ENCODE peak calls at places on chromosomes 13 and 19, in four cellular contexts. O is upper lobe of right lung, N is aorta, J is breast epithelium. P is an unnamed sample.

GRCh38 chr19:35223084-35223790 is 5.3 kb downstream of the FAM187B start:
- DNase-seq in O (peak; percentile 65), N (no peak), J (no peak), P (no peak)

GRCh38 chr13:75934889-75935288 is 298.8 kb downstream of the LMO7 start:
- DNase-seq in O (no peak), N (no peak), J (no peak), P (no peak)

GRCh38 chr13:93525087-93525486 is 298.5 kb downstream of the GPC6 start:
- DNase-seq in O (no peak), N (no peak), J (no peak), P (no peak)

GRCh38 chr13:96963786-96964475 is 30.3 kb downstream of the OXGR1 start:
- DNase-seq in O (no peak), N (no peak), J (no peak), P (no peak)

GRCh38 chr19:8321760-8322637 is 703 bp downstream of the RPS28 start:
- DNase-seq in O (no peak), N (no peak), J (no peak), P (no peak)

GRCh38 chr13:80716610-80717081 is 375.7 kb upstream of the SPRY2 start:
- DNase-seq in O (peak; percentile 52), N (peak; percentile 68), J (no peak), P (no peak)

GRCh38 chr13:100306444-100306999 is 217.6 kb downstream of the PCCA start:
- DNase-seq in O (no peak), N (no peak), J (no peak), P (no peak)

GRCh38 chr19:49459388-49459787 is 6.4 kb downstream of the ALDH16A1 start:
- DNase-seq in O (no peak), N (no peak), J (no peak), P (no peak)

GRCh38 chr13:92739306-92739818 is 487.2 kb upstream of the GPC6 start:
- DNase-seq in O (no peak), N (no peak), J (no peak), P (no peak)

GRCh38 chr19:39409207-39409885 is 2.7 kb downstream of the ZFP36 start:
- DNase-seq in O (peak; percentile 98), N (peak; percentile 97), J (peak; percentile 97), P (peak; percentile 98)

GRCh38 chr19:13006431-13007281 is 11.4 kb downstream of the NFIX start:
- DNase-seq in O (no peak), N (no peak), J (no peak), P (no peak)

GRCh38 chr19:37304190-37304883 is 66.6 kb upstream of the ZNF527 start:
- DNase-seq in O (no peak), N (peak; percentile 87), J (no peak), P (peak; percentile 87)

GRCh38 chr19:2064395-2064787 is 13.3 kb upstream of the MKNK2 start:
- DNase-seq in O (no peak), N (no peak), J (no peak), P (no peak)

GRCh38 chr13:41458187-41458938 is 1.0 kb downstream of the RGCC start:
- DNase-seq in O (peak; percentile 77), N (peak; percentile 84), J (no peak), P (peak; percentile 79)

GRCh38 chr13:25659091-25659502 is 287.3 kb downstream of the ATP8A2 start:
- DNase-seq in O (no peak), N (no peak), J (peak; percentile 18), P (no peak)

GRCh38 chr19:48963371-48964204 is 1.5 kb upstream of the FTL start:
- DNase-seq in O (peak; percentile 91), N (peak; percentile 93), J (peak; percentile 60), P (peak; percentile 94)

GRCh38 chr13:33561627-33562026 is 256.3 kb upstream of the RFC3 start:
- DNase-seq in O (no peak), N (no peak), J (no peak), P (no peak)

GRCh38 chr13:40439928-40440327 is 226.5 kb downstream of the FOXO1 start:
- DNase-seq in O (no peak), N (no peak), J (no peak), P (no peak)

GRCh38 chr19:44164327-44164672 is 600 bp upstream of the ZNF226 start:
- DNase-seq in O (no peak), N (no peak), J (no peak), P (no peak)

GRCh38 chr13:39417643-39418042 is 185.3 kb downstream of the LHFPL6 start:
- DNase-seq in O (no peak), N (no peak), J (no peak), P (no peak)

GRCh38 chr13:48291730-48292129 is 11.8 kb upstream of the RB1 start:
- DNase-seq in O (no peak), N (no peak), J (no peak), P (no peak)

GRCh38 chr19:42247631-42248199 is 5.3 kb upstream of the GSK3A start:
- DNase-seq in O (no peak), N (no peak), J (no peak), P (peak; percentile 74)

GRCh38 chr19:47376589-47377144 is 27.6 kb downstream of the DHX34 start:
- DNase-seq in O (no peak), N (no peak), J (no peak), P (no peak)

GRCh38 chr19:47124937-47125668 is 5.5 kb upstream of the SAE1 start:
- DNase-seq in O (no peak), N (peak; percentile 6), J (no peak), P (no peak)

GRCh38 chr19:4502282-4503223 is 15.7 kb downstream of the PLIN4 start:
- DNase-seq in O (no peak), N (no peak), J (no peak), P (no peak)

GRCh38 chr13:77437267-77437666 is 98.2 kb upstream of the SCEL start:
- DNase-seq in O (no peak), N (no peak), J (no peak), P (no peak)

GRCh38 chr13:45441633-45442032 is 23.1 kb upstream of the COG3 start:
- DNase-seq in O (no peak), N (no peak), J (no peak), P (no peak)

GRCh38 chr13:61276401-61276800 is 139.2 kb downstream of the PCDH20 start:
- DNase-seq in O (no peak), N (no peak), J (no peak), P (no peak)

GRCh38 chr13:44368599-44369368 is 4.8 kb upstream of the SERP2 start:
- DNase-seq in O (no peak), N (no peak), J (no peak), P (no peak)

DNA sequence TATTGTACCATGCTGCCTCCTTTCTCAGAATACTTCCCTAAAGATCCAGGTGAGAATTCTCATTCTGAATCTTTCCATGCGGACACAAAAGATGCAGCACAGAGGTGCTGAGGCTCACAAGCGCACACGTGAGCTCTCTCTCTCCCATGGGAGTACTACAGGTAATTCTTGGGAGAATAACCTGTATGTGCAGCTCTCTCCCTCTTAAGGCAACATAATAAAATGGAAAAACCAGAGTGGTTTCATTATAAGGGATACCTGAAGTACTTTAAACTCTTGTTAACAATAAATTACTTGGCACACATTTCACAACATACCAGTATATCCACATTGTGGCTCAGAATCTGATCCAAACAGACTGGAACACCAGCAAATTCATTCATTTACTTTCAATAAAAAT is 40.4 kb downstream of the INTS6 start:
- DNase-seq in O (no peak), N (no peak), J (no peak), P (no peak)
- H3K4me1 ChIP-seq in O (no peaks in the 10 kb centered on the region), N (peaks cover 7% of the 10 kb centered on the region), J (no peaks in the 10 kb centered on the region), P (no peaks in the 10 kb centered on the region)

GRCh38 chr13:114068723-114069322 is 63.6 kb downstream of the RASA3 start:
- DNase-seq in O (peak; percentile 67), N (peak; percentile 76), J (no peak), P (peak; percentile 74)
- H3K4me1 ChIP-seq in O (peaks cover 52% of the 10 kb centered on the region), N (no peaks in the 10 kb centered on the region), J (peaks cover 26% of the 10 kb centered on the region), P (peaks cover 20% of the 10 kb centered on the region)

GRCh38 chr19:3163230-3163886 is 15.2 kb upstream of the S1PR4 start:
- DNase-seq in O (peak; percentile 84), N (peak; percentile 89), J (no peak), P (peak; percentile 82)
- H3K4me1 ChIP-seq in O (peaks cover 6% of the 10 kb centered on the region), N (no peaks in the 10 kb centered on the region), J (no peaks in the 10 kb centered on the region), P (no peaks in the 10 kb centered on the region)

GRCh38 chr19:1015782-1016646 is 4.9 kb downstream of the TMEM259 start:
- DNase-seq in O (no peak), N (no peak), J (no peak), P (peak; percentile 73)

GRCh38 chr19:1012334-1012733 is 8.6 kb downstream of the TMEM259 start:
- DNase-seq in O (no peak), N (no peak), J (no peak), P (peak; percentile 73)

GRCh38 chr19:1013218-1013617 is 7.7 kb downstream of the TMEM259 start:
- DNase-seq in O (no peak), N (no peak), J (no peak), P (peak; percentile 73)

GRCh38 chr19:1015061-1015781 is 5.7 kb downstream of the TMEM259 start:
- DNase-seq in O (no peak), N (no peak), J (no peak), P (peak; percentile 74)

DNA sequence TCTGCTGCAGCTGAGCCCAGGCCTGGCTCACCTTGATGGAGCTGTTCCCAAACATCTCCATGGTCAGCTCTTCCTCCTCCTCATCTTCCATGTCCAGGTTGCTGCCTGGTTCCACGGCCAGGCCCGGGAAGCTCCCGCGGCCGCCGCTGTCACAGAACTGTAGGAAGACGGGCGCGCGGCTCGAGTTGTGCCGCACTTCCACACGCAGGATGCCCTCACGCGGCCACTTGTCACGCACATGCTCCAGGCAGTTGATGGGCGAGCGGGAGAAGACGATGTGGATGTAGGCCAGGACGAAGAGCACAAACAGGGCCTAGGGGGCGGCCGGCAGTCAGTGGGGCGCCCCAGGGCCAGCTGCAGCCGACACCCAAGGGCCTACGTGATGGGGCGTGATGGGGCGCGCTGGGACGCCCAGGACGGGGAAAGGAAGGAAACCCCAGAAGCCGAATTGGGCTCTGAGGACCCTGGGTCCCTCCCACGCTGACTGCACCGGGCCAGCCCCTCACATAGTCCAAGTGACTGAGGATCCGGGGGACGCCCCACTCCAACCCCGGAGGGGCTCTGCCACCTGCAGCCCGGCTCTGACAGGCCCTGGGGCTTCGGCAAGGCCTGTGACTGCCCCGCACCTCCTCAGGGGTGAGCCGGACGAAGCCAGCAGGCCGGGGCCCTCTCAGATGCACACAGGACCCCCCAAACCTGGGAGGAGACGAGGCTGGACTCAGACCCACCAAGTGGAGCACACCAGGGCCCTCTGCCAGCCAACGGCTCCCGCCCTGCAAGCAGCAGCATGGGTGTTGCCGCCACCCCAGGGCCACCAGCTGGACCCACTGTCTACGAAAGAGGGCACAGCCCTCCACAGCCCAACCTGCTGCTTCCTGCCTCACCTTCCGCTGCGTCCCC is 6.5 kb downstream of the TMEM259 start:
- DNase-seq in O (no peak), N (no peak), J (no peak), P (peak; percentile 68)
- H3K4me1 ChIP-seq in O (peaks cover 38% of the 10 kb centered on the region), N (no peaks in the 10 kb centered on the region), J (peaks cover 16% of the 10 kb centered on the region), P (peaks cover 5% of the 10 kb centered on the region)

GRCh38 chr13:66077286-66077685 is 1152.8 kb downstream of the PCDH9 start:
- DNase-seq in O (no peak), N (no peak), J (no peak), P (no peak)
- H3K4me1 ChIP-seq in O (no peaks in the 10 kb centered on the region), N (no peaks in the 10 kb centered on the region), J (no peaks in the 10 kb centered on the region), P (no peaks in the 10 kb centered on the region)

P was measured in kidney.